ENCODE peak calls at places on chromosomes 3 and 15, in four cellular contexts. Y, I, M and L are unnamed samples.

GRCh38 chr3:145882416-145882815 is 278.6 kb downstream of the PLOD2 start:
- DNase-seq in Y (no peak), I (peak; percentile 3), M (peak; percentile 39), L (peak; percentile 15)

GRCh38 chr3:66393486-66394260 is 107.1 kb downstream of the LRIG1 start:
- DNase-seq in Y (no peak), I (no peak), M (peak; percentile 77), L (no peak)

GRCh38 chr3:110955301-110955880 is 116.2 kb upstream of the NECTIN3 start:
- DNase-seq in Y (no peak), I (peak; percentile 52), M (peak; percentile 33), L (peak; percentile 59)

GRCh38 chr15:40336129-40337122 is 4.3 kb downstream of the CCDC9B start:
- DNase-seq in Y (no peak), I (no peak), M (no peak), L (no peak)

GRCh38 chr15:66080791-66081475 is 172.6 kb downstream of the MEGF11 start:
- DNase-seq in Y (peak; percentile 52), I (peak; percentile 67), M (peak; percentile 73), L (peak; percentile 70)

GRCh38 chr3:122947621-122948202 is 79.9 kb downstream of the SEMA5B start:
- DNase-seq in Y (peak; percentile 15), I (no peak), M (no peak), L (no peak)

GRCh38 chr3:58691997-58692396 is 25.4 kb upstream of the FAM3D start:
- DNase-seq in Y (no peak), I (peak; percentile 40), M (peak; percentile 19), L (peak; percentile 12)

GRCh38 chr3:124780356-124780755 is 50.1 kb downstream of the UMPS start:
- DNase-seq in Y (no peak), I (peak; percentile 70), M (peak; percentile 95), L (peak; percentile 90)

GRCh38 chr15:69357773-69358765 is 56.1 kb upstream of the KIF23 start:
- DNase-seq in Y (no peak), I (no peak), M (peak; percentile 67), L (no peak)

GRCh38 chr15:41877631-41878354 is 16.1 kb downstream of the SPTBN5 start:
- DNase-seq in Y (no peak), I (no peak), M (no peak), L (no peak)

GRCh38 chr3:191329654-191330308 is 545 bp downstream of the UTS2B start:
- DNase-seq in Y (peak; percentile 64), I (peak; percentile 66), M (peak; percentile 72), L (peak; percentile 63)

GRCh38 chr3:121436641-121437040 is 109.1 kb downstream of the POLQ start:
- DNase-seq in Y (no peak), I (no peak), M (no peak), L (peak; percentile 4)